ENCODE peak calls at places on chromosomes 11 and 22, in four cellular contexts. J is DND-41; Z is effector memory CD4-positive, alpha-beta T cell; C is mesenchymal stem cell. E is an unnamed sample. For H3K9me3, the result is how much of the 10 kb centered on the place peaks cover.

GRCh38 chr22:20890975-20891374 is 26.2 kb upstream of the CRKL start:
- DNase-seq in J (no peak), Z (no peak), C (no peak), E (no peak)

GRCh38 chr22:50304528-50305392 is 2.7 kb downstream of the PLXNB2 start:
- DNase-seq in J (no peak), Z (no peak), C (no peak), E (no peak)

GRCh38 chr11:104332110-104332509 is 168.2 kb upstream of the PDGFD start:
- DNase-seq in J (no peak), Z (no peak), C (no peak), E (no peak)

GRCh38 chr22:34113381-34113780 is 193.1 kb upstream of the LARGE1 start:
- DNase-seq in J (no peak), Z (no peak), C (no peak), E (no peak)

GRCh38 chr11:116812109-116812508 is 11.0 kb downstream of the APOA4 start:
- DNase-seq in J (no peak), Z (no peak), C (no peak), E (no peak)

GRCh38 chr22:19526702-19527111 is 2.5 kb upstream of the CLDN5 start:
- DNase-seq in J (no peak), Z (no peak), C (no peak), E (no peak)

GRCh38 chr11:63489879-63490278 is 1.1 kb downstream of the PLAAT5 start:
- DNase-seq in J (no peak), Z (no peak), C (no peak), E (no peak)

GRCh38 chr22:30996462-30996861 is 27.4 kb downstream of the TUG1 start:
- DNase-seq in J (no peak), Z (no peak), C (no peak), E (no peak)

GRCh38 chr11:127223026-127223425 is 222.5 kb upstream of the KIRREL3 start:
- DNase-seq in J (no peak), Z (no peak), C (no peak), E (no peak)

GRCh38 chr11:44947114-44947513 is 3.6 kb downstream of the TP53I11 start:
- DNase-seq in J (no peak), Z (no peak), C (no peak), E (no peak)

GRCh38 chr11:27705873-27706820 is 5.9 kb upstream of the BDNF start:
- DNase-seq in J (no peak), Z (no peak), C (peak), E (no peak)

GRCh38 chr22:35785181-35785923 is 67.7 kb downstream of the APOL5 start:
- DNase-seq in J (no peak), Z (no peak), C (peak), E (no peak)

GRCh38 chr11:65639623-65640482 is 2.0 kb downstream of the SIPA1 start:
- DNase-seq in J (peak), Z (peak), C (no peak), E (peak)

DNA sequence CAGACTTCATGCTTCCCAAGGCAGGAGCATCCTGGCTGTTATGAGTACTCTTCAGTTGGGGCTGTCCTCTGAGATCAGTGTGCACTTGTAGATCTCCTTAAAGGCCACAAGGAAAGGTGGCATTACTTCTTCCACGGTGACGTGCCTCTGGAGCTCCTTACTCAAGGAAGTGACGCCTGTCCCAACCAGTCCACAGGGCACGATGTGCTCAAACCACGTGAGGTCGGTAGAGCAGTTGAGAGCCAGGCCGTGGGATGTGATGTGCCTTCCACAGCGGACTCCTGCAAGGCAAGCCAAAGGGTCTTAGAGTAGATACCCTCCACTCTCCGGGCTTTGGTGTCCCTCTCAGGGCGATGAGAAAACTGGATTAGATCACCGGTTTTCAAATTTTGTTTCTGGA is 1.4 kb downstream of the LIPT2 start:
- DNase-seq in J (no peak), Z (no peak), C (no peak), E (no peak)
- H3K4me3 ChIP-seq in J (no peak), Z (no peak), C (no peak), E (no peak)

DNA sequence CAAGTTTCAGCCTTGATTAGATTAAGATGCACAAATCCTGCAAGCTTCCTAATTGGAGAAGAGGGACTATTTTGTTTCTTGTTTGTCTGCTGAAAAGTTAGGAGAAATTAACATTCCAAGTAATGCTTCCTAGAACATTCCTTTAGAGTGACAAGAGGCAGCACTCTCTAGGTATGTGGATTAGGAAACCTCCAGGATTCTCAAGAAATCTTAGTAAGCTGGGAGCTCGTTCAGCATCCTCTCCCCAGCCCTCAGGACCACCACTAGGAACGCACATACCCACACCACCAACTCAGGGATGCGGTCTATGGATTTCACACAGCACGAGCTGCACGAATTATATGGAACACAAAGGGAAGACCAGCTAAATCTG is 52.9 kb downstream of the NCAPD3 start:
- DNase-seq in J (no peak), Z (no peak), C (peak), E (no peak)
- H3K9me3 ChIP-seq in J (under half), Z (under half), C (under half), E (under half)

DNA sequence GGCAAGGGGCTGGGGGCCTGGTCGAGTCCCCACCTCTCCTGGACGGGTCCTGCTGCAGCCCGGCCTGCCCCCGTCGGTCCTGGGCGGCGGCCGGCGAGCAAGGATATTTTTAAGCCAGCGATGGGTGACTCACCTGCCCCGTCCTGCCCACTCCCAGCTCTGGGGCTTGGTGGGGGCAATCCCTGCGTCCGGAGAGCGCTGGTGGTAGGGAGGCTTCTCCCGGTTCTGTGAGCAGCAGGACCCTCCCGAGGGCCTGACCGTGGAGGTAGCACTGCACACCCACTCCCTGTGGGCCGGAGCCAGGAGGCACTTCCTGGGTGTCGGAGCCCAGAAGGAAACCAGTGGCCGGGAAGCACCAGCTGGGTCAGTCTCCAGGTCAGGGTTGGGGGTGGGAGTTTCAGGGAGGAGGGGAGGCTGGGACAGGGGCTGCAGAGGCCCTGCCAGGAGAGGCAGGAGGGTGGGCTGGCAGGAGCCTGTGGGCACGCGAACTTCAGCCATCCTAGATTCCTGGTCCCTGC is 467 bp downstream of the EPS8L2 start:
- DNase-seq in J (no peak), Z (no peak), C (peak), E (no peak)
- H3K4me3 ChIP-seq in J (no peak), Z (no peak), C (peak), E (no peak)

DNA sequence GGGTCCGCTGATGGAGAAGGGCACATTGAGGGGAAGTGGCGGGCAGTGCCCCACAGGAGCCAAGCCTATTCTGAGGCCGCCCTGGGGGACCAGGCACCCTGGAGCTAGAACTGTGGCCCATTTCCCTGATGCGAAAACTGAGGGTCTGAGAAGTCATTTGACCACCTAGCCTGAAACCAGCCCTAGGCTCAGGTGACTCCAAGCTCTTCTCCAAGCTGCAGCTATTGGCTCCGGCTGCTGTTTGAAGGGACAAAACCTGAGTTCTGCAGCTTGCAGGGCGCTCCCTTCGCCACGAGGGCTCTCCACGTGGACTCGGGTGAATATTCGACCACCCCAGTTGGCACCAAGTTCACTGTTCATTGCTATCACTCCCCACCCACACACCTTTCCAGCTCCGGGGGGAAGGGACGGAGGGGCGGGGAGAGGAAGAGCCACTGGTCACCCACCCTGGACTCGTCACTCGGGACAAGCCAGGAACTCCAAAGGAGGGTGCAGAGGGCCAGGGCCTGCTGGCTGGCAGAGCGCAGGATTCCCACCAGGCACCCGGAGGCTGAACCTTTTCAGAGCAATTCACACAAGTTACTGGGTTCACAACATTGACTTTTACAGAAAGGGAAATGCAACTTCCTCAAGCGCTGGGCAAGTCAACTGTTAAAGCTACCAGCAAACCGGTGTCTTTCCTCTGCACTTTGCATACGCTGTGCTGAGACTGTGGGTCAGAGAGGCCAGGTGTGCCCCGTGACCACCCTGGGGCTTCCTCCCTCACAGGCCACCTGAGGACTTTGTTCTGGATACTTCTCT is 1.1 kb upstream of the RAC2 start:
- DNase-seq in J (no peak), Z (no peak), C (no peak), E (no peak)
- H3K9me3 ChIP-seq in J (under half), Z (under half), C (under half), E (under half)